ENCODE peak calls at places on chromosomes 4 and X, in four cellular contexts. R, T, O and M are unnamed samples.

GRCh38 chr4:37827030-37827705 is 682 bp downstream of the PGM2 start:
- DNase-seq in O (no peak), R (no peak), T (peak; percentile 68), M (peak; percentile 87)

GRCh38 chrX:17441965-17442364 is 67.0 kb downstream of the NHS start:
- DNase-seq in T (no peak), R (no peak), O (no peak), M (peak; percentile 87)

GRCh38 chr4:89434364-89434988 is 126.9 kb upstream of the GPRIN3 start:
- DNase-seq in R (no peak), T (no peak), O (peak; percentile 64), M (peak; percentile 41)

GRCh38 chr4:141347738-141348524 is 127.2 kb downstream of the ZNF330 start:
- DNase-seq in O (no peak), T (no peak), R (no peak), M (peak; percentile 51)

GRCh38 chr4:83083925-83084475 is 30.5 kb downstream of the PLAC8 start:
- DNase-seq in O (peak; percentile 50), R (no peak), T (no peak), M (no peak)

GRCh38 chr4:7111441-7111840 is 43.6 kb upstream of the GRPEL1 start:
- DNase-seq in R (no peak), O (no peak), T (no peak), M (no peak)

GRCh38 chr4:109148577-109149075 is 153.8 kb downstream of the COL25A1 start:
- DNase-seq in R (no peak), O (no peak), T (no peak), M (no peak)

GRCh38 chr4:128163177-128164117 is 102.3 kb downstream of the LARP1B start:
- DNase-seq in O (peak; percentile 74), T (no peak), R (no peak), M (peak; percentile 97)

GRCh38 chrX:121028419-121028818 is 19.0 kb upstream of the GLUD2 start:
- DNase-seq in O (no peak), T (no peak), R (no peak), M (no peak)

GRCh38 chr4:3073158-3074077 is 920 bp downstream of the HTT-AS start:
- DNase-seq in T (peak; percentile 74), O (peak; percentile 45), R (no peak), M (no peak)

GRCh38 chrX:26851981-26852380 is 611.2 kb downstream of the PPP4R3C start:
- DNase-seq in O (peak; percentile 41), R (no peak), T (no peak), M (peak; percentile 2)

GRCh38 chr4:35950442-35950841 is 293.9 kb downstream of the ARAP2 start:
- DNase-seq in O (no peak), T (no peak), R (no peak), M (no peak)

GRCh38 chrX:85503258-85504158 is 124.0 kb upstream of the POF1B start:
- DNase-seq in O (no peak), T (no peak), R (no peak), M (peak; percentile 91)

GRCh38 chrX:41474726-41475100 is 27.6 kb downstream of the NYX start:
- DNase-seq in R (no peak), T (no peak), O (peak; percentile 8), M (no peak)

GRCh38 chr4:52868138-52868537 is 6.0 kb downstream of the RASL11B start:
- DNase-seq in T (no peak), O (peak; percentile 62), R (no peak), M (no peak)

GRCh38 chr4:54945838-54946237 is 179.6 kb downstream of the KDR start:
- DNase-seq in T (no peak), O (no peak), R (no peak), M (no peak)

GRCh38 chr4:150591284-150591874 is 9.4 kb downstream of the MAB21L2 start:
- DNase-seq in T (peak; percentile 74), R (no peak), O (peak; percentile 78), M (no peak)

GRCh38 chrX:124347242-124347641 is 879 bp downstream of the SH2D1A start:
- DNase-seq in R (no peak), T (no peak), O (no peak), M (peak; percentile 81)

GRCh38 chr4:23144707-23145106 is 452.0 kb downstream of the GBA3 start:
- DNase-seq in R (no peak), T (no peak), O (no peak), M (no peak)

DNA sequence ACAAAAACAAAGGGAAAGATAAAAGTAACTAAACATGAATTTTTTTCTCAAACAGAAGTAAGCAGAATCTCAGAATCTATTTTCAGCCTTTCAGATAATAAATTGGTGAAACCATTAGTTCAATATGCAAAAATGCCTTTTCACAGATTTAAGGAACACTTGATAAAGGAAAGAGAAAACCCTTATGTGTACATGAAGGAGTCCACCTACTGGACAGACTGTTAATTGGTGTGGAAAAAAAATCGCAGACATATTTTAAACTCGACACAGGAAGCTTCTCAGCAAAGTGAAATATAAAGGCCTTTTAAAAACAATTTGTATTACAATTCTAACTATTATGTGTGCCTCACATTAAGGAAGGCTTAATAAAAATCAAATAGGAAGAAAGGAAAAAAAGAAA is 22.3 kb downstream of the COX7B2 start:
- DNase-seq in T (no peak), R (no peak), O (no peak), M (peak; percentile 9)
- TF ChIP-seq CTCF in T (no peak), R (peak; percentile 11), O (peak; percentile 43), M (no peak)

DNA sequence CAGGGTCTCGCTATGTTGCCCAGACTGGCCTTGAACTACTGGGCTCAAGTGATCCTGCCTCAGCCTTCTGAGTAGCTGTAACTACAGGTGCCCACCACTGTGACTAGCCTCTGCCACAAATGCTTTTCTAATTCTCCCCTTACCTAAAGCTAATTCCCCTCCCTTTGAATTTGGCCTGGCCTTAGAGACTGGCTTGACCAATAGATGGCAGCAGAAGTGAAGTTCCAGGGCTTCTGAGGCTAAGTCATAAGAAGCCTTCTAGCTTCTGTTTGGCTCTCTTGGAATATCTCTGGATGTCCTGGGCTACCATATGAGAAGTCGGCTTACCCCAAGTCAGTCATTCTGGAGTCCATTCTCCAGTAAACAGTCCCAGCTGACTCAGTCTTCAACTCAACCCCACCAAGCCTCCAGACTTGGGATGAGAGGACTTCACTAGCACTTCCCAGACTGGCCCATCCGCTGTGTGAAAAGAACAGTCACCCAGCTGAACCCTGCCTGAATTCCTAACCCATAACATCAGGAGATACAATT is 61.0 kb downstream of the HPRT1 start:
- DNase-seq in T (no peak), O (peak; percentile 80), R (peak; percentile 11), M (peak; percentile 54)
- TF ChIP-seq CTCF in T (no peak), O (peak; percentile 70), R (no peak), M (peak; percentile 58)

GRCh38 chr4:165378763-165379631 is at the start of gene CPE:
- DNase-seq in R (peak; percentile 45), T (peak; percentile 82), O (peak; percentile 77), M (peak; percentile 50)
- TF ChIP-seq CTCF in R (peak; percentile 19), T (peak; percentile 24), O (no peak), M (peak; percentile 61)

GRCh38 chrX:81377329-81377728 is 175.4 kb downstream of the SH3BGRL start:
- DNase-seq in O (peak; percentile 26), T (no peak), R (peak; percentile 5), M (peak; percentile 25)
- TF ChIP-seq CTCF in O (peak; percentile 58), T (no peak), R (peak; percentile 22), M (no peak)

DNA sequence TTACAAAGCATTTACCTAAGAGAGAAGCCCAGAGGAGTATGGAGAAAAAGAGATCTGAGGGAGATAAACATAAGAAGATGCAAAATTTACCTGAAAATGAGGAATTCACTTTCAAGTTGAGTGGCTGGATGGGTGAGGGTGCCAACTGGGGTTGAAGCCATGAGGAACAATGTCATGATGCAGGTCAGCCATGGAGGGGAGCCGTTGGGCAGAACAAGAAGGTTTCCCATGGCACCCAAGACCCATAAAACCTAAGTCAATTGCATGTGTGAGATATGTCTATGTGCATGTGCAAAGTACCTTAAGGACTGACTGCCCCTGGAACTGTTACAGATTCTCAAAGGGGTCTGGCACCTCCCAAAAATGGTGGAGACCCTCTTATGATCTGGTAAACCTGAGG is 46.6 kb upstream of the PRRG1 start:
- DNase-seq in O (peak; percentile 52), R (peak; percentile 5), T (no peak), M (peak; percentile 20)
- TF ChIP-seq CTCF in O (peak; percentile 48), R (no peak), T (no peak), M (peak; percentile 36)

GRCh38 chr4:10245761-10246160 is 129.2 kb upstream of the WDR1 start:
- DNase-seq in T (no peak), O (no peak), R (no peak), M (no peak)
- TF ChIP-seq CTCF in T (no peak), O (no peak), R (no peak), M (no peak)

GRCh38 chrX:34918856-34919255 is 23.7 kb upstream of the FAM47B start:
- DNase-seq in T (no peak), R (no peak), O (peak; percentile 68), M (peak; percentile 59)
- TF ChIP-seq CTCF in T (no peak), R (no peak), O (peak; percentile 56), M (peak; percentile 45)